ENCODE peak calls at places on chromosomes 1 and 21, in six cellular contexts. F, C, E, O, L and V are unnamed samples.

GRCh38 chr1:7770620-7770938 is 517 bp upstream of the VAMP3 start:
- DNase-seq in F (no peak), O (no peak), L (no peak), C (no peak), E (no peak), V (no peak)

GRCh38 chr1:52925571-52926005 is 1.5 kb upstream of the SCP2 start:
- DNase-seq in L (no peak), E (no peak), O (no peak), F (peak), C (no peak), V (no peak)

GRCh38 chr1:77434972-77435371 is 153.2 kb downstream of the AK5 start:
- DNase-seq in L (no peak), F (no peak), C (no peak), E (no peak), O (no peak), V (no peak)

GRCh38 chr1:89457046-89457445 is 67.6 kb upstream of the LRRC8B start:
- DNase-seq in L (no peak), O (no peak), F (no peak), C (no peak), E (no peak), V (no peak)

GRCh38 chr1:246609632-246610031 is 43.4 kb downstream of the CNST start:
- DNase-seq in L (no peak), C (no peak), O (no peak), E (no peak), F (peak), V (peak)

GRCh38 chr21:41639336-41639735 is 127.5 kb downstream of the RIPK4 start:
- DNase-seq in E (no peak), F (no peak), O (no peak), L (no peak), C (no peak), V (no peak)

GRCh38 chr1:172279951-172280350 is 140.5 kb upstream of the C1orf105 start:
- DNase-seq in O (no peak), E (no peak), C (no peak), L (no peak), F (peak), V (no peak)

GRCh38 chr1:36867575-36867974 is 166.7 kb downstream of the GRIK3 start:
- DNase-seq in E (no peak), F (no peak), C (no peak), O (no peak), L (no peak), V (no peak)

GRCh38 chr1:217135569-217135915 is 412.3 kb upstream of the ESRRG start:
- DNase-seq in O (no peak), F (peak), E (no peak), L (no peak), C (no peak), V (no peak)

GRCh38 chr1:206557636-206558473 is 50.5 kb downstream of the RASSF5 start:
- DNase-seq in L (no peak), F (no peak), E (no peak), C (no peak), O (no peak), V (no peak)

GRCh38 chr1:74145086-74145485 is 52.9 kb downstream of the LRRIQ3 start:
- DNase-seq in C (no peak), F (no peak), L (no peak), O (no peak), E (no peak), V (no peak)

GRCh38 chr1:27161594-27161993 is 6.7 kb upstream of the SLC9A1 start:
- DNase-seq in O (no peak), C (no peak), E (no peak), L (no peak), F (no peak), V (no peak)

GRCh38 chr1:211985556-211986264 is 49.6 kb downstream of the INTS7 start:
- DNase-seq in F (no peak), O (no peak), E (no peak), C (no peak), L (no peak), V (no peak)

GRCh38 chr1:40404670-40405462 is 31.3 kb downstream of the SMAP2 start:
- DNase-seq in F (peak), L (no peak), E (no peak), C (no peak), O (no peak), V (no peak)

GRCh38 chr1:218659911-218660677 is 315.0 kb downstream of the TGFB2 start:
- DNase-seq in O (no peak), E (no peak), F (no peak), L (no peak), C (no peak), V (no peak)

GRCh38 chr1:11143907-11144306 is 44.2 kb upstream of the EXOSC10 start:
- DNase-seq in L (no peak), E (no peak), F (no peak), O (no peak), C (no peak), V (no peak)

GRCh38 chr1:78092686-78093085 is 46.9 kb downstream of the GIPC2 start:
- DNase-seq in C (no peak), F (no peak), E (no peak), L (no peak), O (no peak), V (no peak)

GRCh38 chr21:16309250-16309971 is 579.6 kb downstream of the USP25 start:
- DNase-seq in E (no peak), F (no peak), C (peak), O (no peak), L (no peak), V (no peak)

GRCh38 chr1:22673486-22674409 is 20.7 kb downstream of the C1QB start:
- DNase-seq in F (peak), O (peak), L (peak), C (peak), E (no peak), V (peak)

GRCh38 chr1:97047412-97047793 is 325.8 kb downstream of the PTBP2 start:
- DNase-seq in F (no peak), L (no peak), O (no peak), E (no peak), C (no peak), V (no peak)

GRCh38 chr1:55362558-55362957 is 147.4 kb upstream of the USP24 start:
- DNase-seq in L (peak), C (no peak), F (peak), E (no peak), O (no peak), V (no peak)

GRCh38 chr1:3511306-3511705 is 56.8 kb downstream of the ARHGEF16 start:
- DNase-seq in E (no peak), C (no peak), F (no peak), O (no peak), L (no peak), V (no peak)

GRCh38 chr1:1279028-1279427 is 1.2 kb upstream of the SCNN1D start:
- DNase-seq in L (no peak), F (no peak), O (no peak), E (no peak), C (no peak), V (no peak)

GRCh38 chr1:66980745-66981367 is 56.1 kb downstream of the MIER1 start:
- DNase-seq in F (no peak), O (no peak), C (no peak), E (no peak), L (no peak), V (no peak)

GRCh38 chr21:39647476-39647875 is 34.7 kb downstream of the B3GALT5 start:
- DNase-seq in O (no peak), E (no peak), C (no peak), F (no peak), L (no peak), V (no peak)